ENCODE peak calls at places on chromosomes 5 and 9, in four cellular contexts. One of them, this sample, is unnamed.

GRCh38 chr5:11963227-11963626 is 59.0 kb upstream of the CTNND2 start:
- DNase-seq in NCI-H1092: no peak
- DNase-seq in mesenchymal stem cell: no peak
- DNase-seq in SW480: no peak
- DNase-seq in this sample: no peak

GRCh38 chr5:78005021-78005785 is 229.1 kb upstream of the TBCA start:
- DNase-seq in NCI-H1092: peak
- DNase-seq in mesenchymal stem cell: peak
- DNase-seq in SW480: no peak
- DNase-seq in this sample: no peak

GRCh38 chr5:149747141-149747832 is 17.2 kb downstream of the PPARGC1B start:
- DNase-seq in NCI-H1092: no peak
- DNase-seq in mesenchymal stem cell: no peak
- DNase-seq in SW480: peak
- DNase-seq in this sample: no peak

GRCh38 chr9:23587903-23588302 is 238.1 kb downstream of the ELAVL2 start:
- DNase-seq in NCI-H1092: no peak
- DNase-seq in mesenchymal stem cell: no peak
- DNase-seq in SW480: no peak
- DNase-seq in this sample: no peak

GRCh38 chr9:128419061-128419925 is 1.4 kb upstream of the CERCAM start:
- DNase-seq in NCI-H1092: peak
- DNase-seq in mesenchymal stem cell: peak
- DNase-seq in SW480: no peak
- DNase-seq in this sample: peak

GRCh38 chr9:2727966-2728613 is 10.8 kb downstream of the KCNV2 start:
- DNase-seq in NCI-H1092: peak
- DNase-seq in mesenchymal stem cell: peak
- DNase-seq in SW480: peak
- DNase-seq in this sample: peak

GRCh38 chr5:59798862-59799667 is 94.5 kb downstream of the PDE4D start:
- DNase-seq in NCI-H1092: no peak
- DNase-seq in mesenchymal stem cell: peak
- DNase-seq in SW480: no peak
- DNase-seq in this sample: no peak

GRCh38 chr9:19665146-19665863 is 123.5 kb downstream of the SLC24A2 start:
- DNase-seq in NCI-H1092: no peak
- DNase-seq in mesenchymal stem cell: no peak
- DNase-seq in SW480: no peak
- DNase-seq in this sample: no peak

GRCh38 chr5:93607367-93608258 is 24.6 kb downstream of the NR2F1 start:
- DNase-seq in NCI-H1092: no peak
- DNase-seq in mesenchymal stem cell: peak
- DNase-seq in SW480: peak
- DNase-seq in this sample: peak

GRCh38 chr9:68653141-68653595 is 51.9 kb upstream of the PIP5K1B start:
- DNase-seq in NCI-H1092: no peak
- DNase-seq in mesenchymal stem cell: no peak
- DNase-seq in SW480: no peak
- DNase-seq in this sample: no peak

GRCh38 chr5:27312291-27312690 is 273.9 kb upstream of the CDH9 start:
- DNase-seq in NCI-H1092: no peak
- DNase-seq in mesenchymal stem cell: no peak
- DNase-seq in SW480: no peak
- DNase-seq in this sample: no peak

GRCh38 chr9:70291446-70291845 is 32.7 kb downstream of the SMC5 start:
- DNase-seq in NCI-H1092: no peak
- DNase-seq in mesenchymal stem cell: no peak
- DNase-seq in SW480: no peak
- DNase-seq in this sample: no peak

GRCh38 chr5:160315968-160316367 is 3.6 kb upstream of the CCNJL start:
- DNase-seq in NCI-H1092: no peak
- DNase-seq in mesenchymal stem cell: peak
- DNase-seq in SW480: peak
- DNase-seq in this sample: no peak

GRCh38 chr9:105757496-105758251 is 63.3 kb downstream of the TMEM38B start:
- DNase-seq in NCI-H1092: no peak
- DNase-seq in mesenchymal stem cell: peak
- DNase-seq in SW480: no peak
- DNase-seq in this sample: no peak

This sample was measured in cerebellar cortex.